ENCODE peak calls at places on chromosome 15, in ten cellular contexts. N, W, P, A, Y, J, K, D, G and M are unnamed samples.

GRCh38 chr15:90301901-90302300 is 36.4 kb downstream of the NGRN start:
- DNase-seq in N (no peak), W (no peak), P (no peak), A (no peak), Y (no peak), J (no peak), K (no peak), D (no peak), G (no peak), M (no peak)

GRCh38 chr15:48062476-48062875 is 58.3 kb upstream of the SLC24A5 start:
- DNase-seq in N (no peak), W (no peak), P (no peak), A (no peak), Y (no peak), J (no peak), K (no peak), D (no peak), G (no peak), M (peak)

GRCh38 chr15:40430271-40430805 is 10.4 kb upstream of the BAHD1 start:
- DNase-seq in N (no peak), W (no peak), P (no peak), A (no peak), Y (no peak), J (no peak), K (no peak), D (peak), G (no peak), M (no peak)

GRCh38 chr15:78944669-78945407 is at the start of gene CTSH:
- DNase-seq in N (no peak), W (peak), P (peak), A (peak), Y (no peak), J (no peak), K (peak), D (peak), G (peak), M (no peak)

GRCh38 chr15:58224068-58224467 is 85.9 kb downstream of the AQP9 start:
- DNase-seq in N (no peak), W (no peak), P (no peak), A (no peak), Y (peak), J (no peak), K (no peak), D (peak), G (no peak), M (no peak)

GRCh38 chr15:45454825-45455224 is 67.7 kb downstream of the SLC30A4 start:
- DNase-seq in N (peak), W (peak), P (peak), A (peak), Y (peak), J (peak), K (peak), D (peak), G (peak), M (no peak)

GRCh38 chr15:38623744-38624143 is 59.1 kb upstream of the RASGRP1 start:
- DNase-seq in N (no peak), W (no peak), P (no peak), A (no peak), Y (no peak), J (no peak), K (no peak), D (no peak), G (no peak), M (no peak)

GRCh38 chr15:64369078-64369607 is 12.1 kb downstream of the PCLAF start:
- DNase-seq in N (no peak), W (no peak), P (no peak), A (no peak), Y (no peak), J (no peak), K (no peak), D (no peak), G (no peak), M (no peak)

GRCh38 chr15:89399390-89400120 is 64.9 kb upstream of the POLG start:
- DNase-seq in N (no peak), W (peak), P (peak), A (no peak), Y (no peak), J (no peak), K (no peak), D (peak), G (no peak), M (no peak)

GRCh38 chr15:47742742-47743141 is 25.4 kb downstream of the SEMA6D start:
- DNase-seq in N (no peak), W (no peak), P (no peak), A (no peak), Y (no peak), J (no peak), K (no peak), D (no peak), G (no peak), M (no peak)